ENCODE peak calls at places on chromosomes 4 and X, in ten cellular contexts. One of them, this sample, is unnamed.

GRCh38 chrX:103376979-103377324 is 614 bp downstream of the BEX3 start:
- DNase-seq in NCI-H1105: peak
- DNase-seq in left ventricle myocardium superior: peak
- DNase-seq in effector memory CD8-positive, alpha-beta T cell: no peak
- DNase-seq in A673: peak
- DNase-seq in non-pigmented ciliary epithelial cell: no peak
- DNase-seq in MM.1S: no peak
- DNase-seq in nucleus accumbens: peak
- DNase-seq in stimulated activated CD4-positive, alpha-beta T cell treated with anti-CD3 and anti-CD28 coated beads, Interleukin-2, amount 100 ng/mL, for 4 hours: no peak
- DNase-seq in upper lobe of left lung: no peak
- DNase-seq in this sample: no peak

GRCh38 chr4:25032126-25032525 is 1.4 kb upstream of the LGI2 start:
- DNase-seq in NCI-H1105: no peak
- DNase-seq in left ventricle myocardium superior: no peak
- DNase-seq in effector memory CD8-positive, alpha-beta T cell: no peak
- DNase-seq in A673: no peak
- DNase-seq in non-pigmented ciliary epithelial cell: no peak
- DNase-seq in MM.1S: no peak
- DNase-seq in nucleus accumbens: no peak
- DNase-seq in stimulated activated CD4-positive, alpha-beta T cell treated with anti-CD3 and anti-CD28 coated beads, Interleukin-2, amount 100 ng/mL, for 4 hours: no peak
- DNase-seq in upper lobe of left lung: no peak
- DNase-seq in this sample: no peak

GRCh38 chr4:86970447-86971354 is 35.9 kb downstream of the AFF1 start:
- DNase-seq in NCI-H1105: no peak
- DNase-seq in left ventricle myocardium superior: peak
- DNase-seq in effector memory CD8-positive, alpha-beta T cell: no peak
- DNase-seq in A673: no peak
- DNase-seq in non-pigmented ciliary epithelial cell: no peak
- DNase-seq in MM.1S: no peak
- DNase-seq in nucleus accumbens: no peak
- DNase-seq in stimulated activated CD4-positive, alpha-beta T cell treated with anti-CD3 and anti-CD28 coated beads, Interleukin-2, amount 100 ng/mL, for 4 hours: no peak
- DNase-seq in upper lobe of left lung: no peak
- DNase-seq in this sample: peak

GRCh38 chr4:178612725-178613124 is 1170.5 kb upstream of the AGA start:
- DNase-seq in NCI-H1105: no peak
- DNase-seq in left ventricle myocardium superior: no peak
- DNase-seq in effector memory CD8-positive, alpha-beta T cell: no peak
- DNase-seq in A673: no peak
- DNase-seq in non-pigmented ciliary epithelial cell: no peak
- DNase-seq in MM.1S: no peak
- DNase-seq in nucleus accumbens: no peak
- DNase-seq in stimulated activated CD4-positive, alpha-beta T cell treated with anti-CD3 and anti-CD28 coated beads, Interleukin-2, amount 100 ng/mL, for 4 hours: no peak
- DNase-seq in upper lobe of left lung: no peak
- DNase-seq in this sample: no peak

GRCh38 chr4:39427477-39428119 is 20.9 kb downstream of the KLB start:
- DNase-seq in NCI-H1105: no peak
- DNase-seq in left ventricle myocardium superior: no peak
- DNase-seq in effector memory CD8-positive, alpha-beta T cell: no peak
- DNase-seq in A673: no peak
- DNase-seq in non-pigmented ciliary epithelial cell: no peak
- DNase-seq in MM.1S: no peak
- DNase-seq in nucleus accumbens: no peak
- DNase-seq in stimulated activated CD4-positive, alpha-beta T cell treated with anti-CD3 and anti-CD28 coated beads, Interleukin-2, amount 100 ng/mL, for 4 hours: no peak
- DNase-seq in upper lobe of left lung: no peak
- DNase-seq in this sample: no peak

GRCh38 chr4:15416357-15417327 is 11.2 kb upstream of the C1QTNF7 start:
- DNase-seq in NCI-H1105: no peak
- DNase-seq in left ventricle myocardium superior: no peak
- DNase-seq in effector memory CD8-positive, alpha-beta T cell: no peak
- DNase-seq in A673: no peak
- DNase-seq in non-pigmented ciliary epithelial cell: no peak
- DNase-seq in MM.1S: no peak
- DNase-seq in nucleus accumbens: no peak
- DNase-seq in stimulated activated CD4-positive, alpha-beta T cell treated with anti-CD3 and anti-CD28 coated beads, Interleukin-2, amount 100 ng/mL, for 4 hours: no peak
- DNase-seq in upper lobe of left lung: no peak
- DNase-seq in this sample: no peak

GRCh38 chrX:110310000-110310790 is 7.7 kb downstream of the AMMECR1 start:
- DNase-seq in NCI-H1105: peak
- DNase-seq in left ventricle myocardium superior: no peak
- DNase-seq in effector memory CD8-positive, alpha-beta T cell: no peak
- DNase-seq in A673: no peak
- DNase-seq in non-pigmented ciliary epithelial cell: no peak
- DNase-seq in MM.1S: no peak
- DNase-seq in nucleus accumbens: no peak
- DNase-seq in stimulated activated CD4-positive, alpha-beta T cell treated with anti-CD3 and anti-CD28 coated beads, Interleukin-2, amount 100 ng/mL, for 4 hours: no peak
- DNase-seq in upper lobe of left lung: no peak
- DNase-seq in this sample: peak

GRCh38 chr4:21901831-21902230 is 46.7 kb downstream of the KCNIP4 start:
- DNase-seq in NCI-H1105: no peak
- DNase-seq in left ventricle myocardium superior: no peak
- DNase-seq in effector memory CD8-positive, alpha-beta T cell: no peak
- DNase-seq in A673: no peak
- DNase-seq in non-pigmented ciliary epithelial cell: no peak
- DNase-seq in MM.1S: no peak
- DNase-seq in nucleus accumbens: no peak
- DNase-seq in stimulated activated CD4-positive, alpha-beta T cell treated with anti-CD3 and anti-CD28 coated beads, Interleukin-2, amount 100 ng/mL, for 4 hours: no peak
- DNase-seq in upper lobe of left lung: no peak
- DNase-seq in this sample: no peak

GRCh38 chr4:186844059-186844681 is 120.5 kb upstream of the FAT1 start:
- DNase-seq in NCI-H1105: no peak
- DNase-seq in left ventricle myocardium superior: peak
- DNase-seq in effector memory CD8-positive, alpha-beta T cell: no peak
- DNase-seq in A673: peak
- DNase-seq in non-pigmented ciliary epithelial cell: no peak
- DNase-seq in MM.1S: peak
- DNase-seq in nucleus accumbens: no peak
- DNase-seq in stimulated activated CD4-positive, alpha-beta T cell treated with anti-CD3 and anti-CD28 coated beads, Interleukin-2, amount 100 ng/mL, for 4 hours: no peak
- DNase-seq in upper lobe of left lung: no peak
- DNase-seq in this sample: no peak

GRCh38 chr4:98485816-98486355 is 172.5 kb downstream of the TSPAN5 start:
- DNase-seq in NCI-H1105: no peak
- DNase-seq in left ventricle myocardium superior: no peak
- DNase-seq in effector memory CD8-positive, alpha-beta T cell: no peak
- DNase-seq in A673: no peak
- DNase-seq in non-pigmented ciliary epithelial cell: no peak
- DNase-seq in MM.1S: no peak
- DNase-seq in nucleus accumbens: no peak
- DNase-seq in stimulated activated CD4-positive, alpha-beta T cell treated with anti-CD3 and anti-CD28 coated beads, Interleukin-2, amount 100 ng/mL, for 4 hours: no peak
- DNase-seq in upper lobe of left lung: no peak
- DNase-seq in this sample: no peak

GRCh38 chr4:43014266-43014665 is 121.8 kb downstream of the GRXCR1 start:
- DNase-seq in NCI-H1105: peak
- DNase-seq in left ventricle myocardium superior: no peak
- DNase-seq in effector memory CD8-positive, alpha-beta T cell: no peak
- DNase-seq in A673: no peak
- DNase-seq in non-pigmented ciliary epithelial cell: no peak
- DNase-seq in MM.1S: no peak
- DNase-seq in nucleus accumbens: no peak
- DNase-seq in stimulated activated CD4-positive, alpha-beta T cell treated with anti-CD3 and anti-CD28 coated beads, Interleukin-2, amount 100 ng/mL, for 4 hours: no peak
- DNase-seq in upper lobe of left lung: no peak
- DNase-seq in this sample: no peak

GRCh38 chr4:13920901-13921300 is 293.4 kb upstream of the BOD1L1 start:
- DNase-seq in NCI-H1105: no peak
- DNase-seq in left ventricle myocardium superior: no peak
- DNase-seq in effector memory CD8-positive, alpha-beta T cell: no peak
- DNase-seq in A673: peak
- DNase-seq in non-pigmented ciliary epithelial cell: peak
- DNase-seq in MM.1S: no peak
- DNase-seq in nucleus accumbens: no peak
- DNase-seq in stimulated activated CD4-positive, alpha-beta T cell treated with anti-CD3 and anti-CD28 coated beads, Interleukin-2, amount 100 ng/mL, for 4 hours: no peak
- DNase-seq in upper lobe of left lung: no peak
- DNase-seq in this sample: no peak

GRCh38 chrX:131801911-131802310 is 221.2 kb upstream of the STK26 start:
- DNase-seq in NCI-H1105: no peak
- DNase-seq in left ventricle myocardium superior: no peak
- DNase-seq in effector memory CD8-positive, alpha-beta T cell: no peak
- DNase-seq in A673: no peak
- DNase-seq in non-pigmented ciliary epithelial cell: no peak
- DNase-seq in MM.1S: no peak
- DNase-seq in nucleus accumbens: no peak
- DNase-seq in stimulated activated CD4-positive, alpha-beta T cell treated with anti-CD3 and anti-CD28 coated beads, Interleukin-2, amount 100 ng/mL, for 4 hours: no peak
- DNase-seq in upper lobe of left lung: no peak
- DNase-seq in this sample: no peak

GRCh38 chr4:35399912-35400311 is 844.4 kb downstream of the ARAP2 start:
- DNase-seq in NCI-H1105: no peak
- DNase-seq in left ventricle myocardium superior: no peak
- DNase-seq in effector memory CD8-positive, alpha-beta T cell: no peak
- DNase-seq in A673: no peak
- DNase-seq in non-pigmented ciliary epithelial cell: no peak
- DNase-seq in MM.1S: no peak
- DNase-seq in nucleus accumbens: no peak
- DNase-seq in stimulated activated CD4-positive, alpha-beta T cell treated with anti-CD3 and anti-CD28 coated beads, Interleukin-2, amount 100 ng/mL, for 4 hours: no peak
- DNase-seq in upper lobe of left lung: no peak
- DNase-seq in this sample: no peak

GRCh38 chr4:28451346-28451745 is 1590.7 kb downstream of the STIM2 start:
- DNase-seq in NCI-H1105: no peak
- DNase-seq in left ventricle myocardium superior: no peak
- DNase-seq in effector memory CD8-positive, alpha-beta T cell: no peak
- DNase-seq in A673: no peak
- DNase-seq in non-pigmented ciliary epithelial cell: no peak
- DNase-seq in MM.1S: no peak
- DNase-seq in nucleus accumbens: no peak
- DNase-seq in stimulated activated CD4-positive, alpha-beta T cell treated with anti-CD3 and anti-CD28 coated beads, Interleukin-2, amount 100 ng/mL, for 4 hours: no peak
- DNase-seq in upper lobe of left lung: no peak
- DNase-seq in this sample: no peak

GRCh38 chrX:139720136-139720535 is 12.2 kb upstream of the MCF2 start:
- DNase-seq in NCI-H1105: no peak
- DNase-seq in left ventricle myocardium superior: no peak
- DNase-seq in effector memory CD8-positive, alpha-beta T cell: no peak
- DNase-seq in A673: no peak
- DNase-seq in non-pigmented ciliary epithelial cell: no peak
- DNase-seq in MM.1S: no peak
- DNase-seq in nucleus accumbens: no peak
- DNase-seq in stimulated activated CD4-positive, alpha-beta T cell treated with anti-CD3 and anti-CD28 coated beads, Interleukin-2, amount 100 ng/mL, for 4 hours: no peak
- DNase-seq in upper lobe of left lung: no peak
- DNase-seq in this sample: no peak

GRCh38 chr4:118367872-118368271 is 15.1 kb upstream of the PRSS12 start:
- DNase-seq in NCI-H1105: no peak
- DNase-seq in left ventricle myocardium superior: no peak
- DNase-seq in effector memory CD8-positive, alpha-beta T cell: no peak
- DNase-seq in A673: no peak
- DNase-seq in non-pigmented ciliary epithelial cell: no peak
- DNase-seq in MM.1S: no peak
- DNase-seq in nucleus accumbens: no peak
- DNase-seq in stimulated activated CD4-positive, alpha-beta T cell treated with anti-CD3 and anti-CD28 coated beads, Interleukin-2, amount 100 ng/mL, for 4 hours: no peak
- DNase-seq in upper lobe of left lung: no peak
- DNase-seq in this sample: peak

GRCh38 chr4:176123710-176124407 is 58.2 kb downstream of the WDR17 start:
- DNase-seq in NCI-H1105: no peak
- DNase-seq in left ventricle myocardium superior: no peak
- DNase-seq in effector memory CD8-positive, alpha-beta T cell: no peak
- DNase-seq in A673: peak
- DNase-seq in non-pigmented ciliary epithelial cell: no peak
- DNase-seq in MM.1S: peak
- DNase-seq in nucleus accumbens: no peak
- DNase-seq in stimulated activated CD4-positive, alpha-beta T cell treated with anti-CD3 and anti-CD28 coated beads, Interleukin-2, amount 100 ng/mL, for 4 hours: no peak
- DNase-seq in upper lobe of left lung: no peak
- DNase-seq in this sample: no peak

GRCh38 chrX:119235872-119236598 is at the start of gene PGRMC1:
- DNase-seq in NCI-H1105: peak
- DNase-seq in left ventricle myocardium superior: peak
- DNase-seq in effector memory CD8-positive, alpha-beta T cell: peak
- DNase-seq in A673: peak
- DNase-seq in non-pigmented ciliary epithelial cell: no peak
- DNase-seq in MM.1S: peak
- DNase-seq in nucleus accumbens: peak
- DNase-seq in stimulated activated CD4-positive, alpha-beta T cell treated with anti-CD3 and anti-CD28 coated beads, Interleukin-2, amount 100 ng/mL, for 4 hours: peak
- DNase-seq in upper lobe of left lung: peak
- DNase-seq in this sample: peak

GRCh38 chrX:109997786-109998452 is 5.0 kb upstream of the TMEM164 start:
- DNase-seq in NCI-H1105: no peak
- DNase-seq in left ventricle myocardium superior: no peak
- DNase-seq in effector memory CD8-positive, alpha-beta T cell: no peak
- DNase-seq in A673: no peak
- DNase-seq in non-pigmented ciliary epithelial cell: no peak
- DNase-seq in MM.1S: no peak
- DNase-seq in nucleus accumbens: no peak
- DNase-seq in stimulated activated CD4-positive, alpha-beta T cell treated with anti-CD3 and anti-CD28 coated beads, Interleukin-2, amount 100 ng/mL, for 4 hours: no peak
- DNase-seq in upper lobe of left lung: no peak
- DNase-seq in this sample: no peak

GRCh38 chrX:103688949-103689348 is 2.5 kb upstream of the MORF4L2 start:
- DNase-seq in NCI-H1105: peak
- DNase-seq in left ventricle myocardium superior: no peak
- DNase-seq in effector memory CD8-positive, alpha-beta T cell: peak
- DNase-seq in A673: peak
- DNase-seq in non-pigmented ciliary epithelial cell: no peak
- DNase-seq in MM.1S: peak
- DNase-seq in nucleus accumbens: peak
- DNase-seq in stimulated activated CD4-positive, alpha-beta T cell treated with anti-CD3 and anti-CD28 coated beads, Interleukin-2, amount 100 ng/mL, for 4 hours: no peak
- DNase-seq in upper lobe of left lung: no peak
- DNase-seq in this sample: peak

GRCh38 chrX:22097295-22097694 is 65.2 kb downstream of the PHEX start:
- DNase-seq in NCI-H1105: no peak
- DNase-seq in left ventricle myocardium superior: no peak
- DNase-seq in effector memory CD8-positive, alpha-beta T cell: no peak
- DNase-seq in A673: no peak
- DNase-seq in non-pigmented ciliary epithelial cell: no peak
- DNase-seq in MM.1S: no peak
- DNase-seq in nucleus accumbens: no peak
- DNase-seq in stimulated activated CD4-positive, alpha-beta T cell treated with anti-CD3 and anti-CD28 coated beads, Interleukin-2, amount 100 ng/mL, for 4 hours: no peak
- DNase-seq in upper lobe of left lung: no peak
- DNase-seq in this sample: no peak

GRCh38 chr4:145234086-145234694 is 53.8 kb upstream of the OTUD4 start:
- DNase-seq in NCI-H1105: peak
- DNase-seq in left ventricle myocardium superior: no peak
- DNase-seq in effector memory CD8-positive, alpha-beta T cell: peak
- DNase-seq in A673: peak
- DNase-seq in non-pigmented ciliary epithelial cell: peak
- DNase-seq in MM.1S: peak
- DNase-seq in nucleus accumbens: peak
- DNase-seq in stimulated activated CD4-positive, alpha-beta T cell treated with anti-CD3 and anti-CD28 coated beads, Interleukin-2, amount 100 ng/mL, for 4 hours: peak
- DNase-seq in upper lobe of left lung: no peak
- DNase-seq in this sample: no peak

GRCh38 chr4:151850751-151851150 is 89.9 kb upstream of the GATB start:
- DNase-seq in NCI-H1105: no peak
- DNase-seq in left ventricle myocardium superior: no peak
- DNase-seq in effector memory CD8-positive, alpha-beta T cell: no peak
- DNase-seq in A673: no peak
- DNase-seq in non-pigmented ciliary epithelial cell: no peak
- DNase-seq in MM.1S: no peak
- DNase-seq in nucleus accumbens: no peak
- DNase-seq in stimulated activated CD4-positive, alpha-beta T cell treated with anti-CD3 and anti-CD28 coated beads, Interleukin-2, amount 100 ng/mL, for 4 hours: no peak
- DNase-seq in upper lobe of left lung: no peak
- DNase-seq in this sample: no peak

GRCh38 chr4:26145212-26145611 is 175.6 kb upstream of the RBPJ start:
- DNase-seq in NCI-H1105: no peak
- DNase-seq in left ventricle myocardium superior: no peak
- DNase-seq in effector memory CD8-positive, alpha-beta T cell: no peak
- DNase-seq in A673: no peak
- DNase-seq in non-pigmented ciliary epithelial cell: no peak
- DNase-seq in MM.1S: no peak
- DNase-seq in nucleus accumbens: no peak
- DNase-seq in stimulated activated CD4-positive, alpha-beta T cell treated with anti-CD3 and anti-CD28 coated beads, Interleukin-2, amount 100 ng/mL, for 4 hours: no peak
- DNase-seq in upper lobe of left lung: no peak
- DNase-seq in this sample: no peak

GRCh38 chr4:42271096-42271495 is 118.6 kb upstream of the BEND4 start:
- DNase-seq in NCI-H1105: no peak
- DNase-seq in left ventricle myocardium superior: no peak
- DNase-seq in effector memory CD8-positive, alpha-beta T cell: no peak
- DNase-seq in A673: no peak
- DNase-seq in non-pigmented ciliary epithelial cell: no peak
- DNase-seq in MM.1S: no peak
- DNase-seq in nucleus accumbens: no peak
- DNase-seq in stimulated activated CD4-positive, alpha-beta T cell treated with anti-CD3 and anti-CD28 coated beads, Interleukin-2, amount 100 ng/mL, for 4 hours: no peak
- DNase-seq in upper lobe of left lung: no peak
- DNase-seq in this sample: no peak

GRCh38 chr4:88737304-88738015 is 39.8 kb upstream of the NAP1L5 start:
- DNase-seq in NCI-H1105: peak
- DNase-seq in left ventricle myocardium superior: no peak
- DNase-seq in effector memory CD8-positive, alpha-beta T cell: no peak
- DNase-seq in A673: no peak
- DNase-seq in non-pigmented ciliary epithelial cell: no peak
- DNase-seq in MM.1S: peak
- DNase-seq in nucleus accumbens: no peak
- DNase-seq in stimulated activated CD4-positive, alpha-beta T cell treated with anti-CD3 and anti-CD28 coated beads, Interleukin-2, amount 100 ng/mL, for 4 hours: no peak
- DNase-seq in upper lobe of left lung: no peak
- DNase-seq in this sample: peak

GRCh38 chrX:134679644-134680043 is 21.4 kb upstream of the PLAC1 start:
- DNase-seq in NCI-H1105: no peak
- DNase-seq in left ventricle myocardium superior: no peak
- DNase-seq in effector memory CD8-positive, alpha-beta T cell: no peak
- DNase-seq in A673: no peak
- DNase-seq in non-pigmented ciliary epithelial cell: no peak
- DNase-seq in MM.1S: no peak
- DNase-seq in nucleus accumbens: no peak
- DNase-seq in stimulated activated CD4-positive, alpha-beta T cell treated with anti-CD3 and anti-CD28 coated beads, Interleukin-2, amount 100 ng/mL, for 4 hours: no peak
- DNase-seq in upper lobe of left lung: no peak
- DNase-seq in this sample: no peak